ENCODE peak calls at places on chromosomes 5 and 9, in six cellular contexts. D is B cell, B is lung microvascular endothelial cell, F is G401, S is foreskin fibroblast, Y is cardiac fibroblast. O is an unnamed sample.

GRCh38 chr5:43281840-43282658 is 31.2 kb downstream of the HMGCS1 start:
- DNase-seq in S (peak), F (no peak), Y (peak), D (no peak), B (no peak), O (no peak)

GRCh38 chr5:130282044-130282443 is 377.8 kb downstream of the CHSY3 start:
- DNase-seq in D (no peak), F (no peak), Y (peak), B (no peak), S (peak), O (no peak)

GRCh38 chr5:58972301-58972700 is 389.4 kb downstream of the RAB3C start:
- DNase-seq in Y (peak), F (no peak), D (no peak), S (peak), B (no peak), O (no peak)

GRCh38 chr9:94861589-94862241 is 135.2 kb downstream of the AOPEP start:
- DNase-seq in F (no peak), D (no peak), Y (peak), B (peak), S (peak), O (no peak)

GRCh38 chr9:114086607-114087006 is 8.5 kb upstream of the AMBP start:
- DNase-seq in S (no peak), B (no peak), D (peak), Y (no peak), F (no peak), O (no peak)

GRCh38 chr5:170333161-170333909 is 35.8 kb upstream of the LCP2 start:
- DNase-seq in F (no peak), B (no peak), D (peak), Y (no peak), S (no peak), O (peak)

GRCh38 chr9:96660693-96661248 is 5.7 kb upstream of the PRXL2C start:
- DNase-seq in B (no peak), Y (no peak), S (no peak), D (no peak), F (no peak), O (no peak)

GRCh38 chr5:69335341-69335975 is 2.9 kb upstream of the CCDC125 start:
- DNase-seq in Y (no peak), B (no peak), S (peak), D (no peak), F (no peak), O (peak)

GRCh38 chr9:28801144-28801799 is 1228.0 kb upstream of the C9orf72 start:
- DNase-seq in S (peak), Y (no peak), B (no peak), F (no peak), D (no peak), O (peak)

GRCh38 chr5:93789173-93790070 is 48.0 kb upstream of the POU5F2 start:
- DNase-seq in Y (peak), D (no peak), S (peak), F (peak), B (no peak), O (peak)

GRCh38 chr9:33380390-33381094 is 21.8 kb downstream of the AQP7 start:
- DNase-seq in F (no peak), S (no peak), B (no peak), Y (no peak), D (no peak), O (no peak)

GRCh38 chr9:133943036-133943780 is 48.9 kb downstream of the VAV2 start:
- DNase-seq in S (no peak), F (no peak), D (no peak), Y (no peak), B (no peak), O (no peak)

GRCh38 chr5:62316110-62316509 is 10.1 kb downstream of the KIF2A start:
- DNase-seq in F (no peak), S (no peak), D (no peak), Y (no peak), B (no peak), O (no peak)

GRCh38 chr5:108345541-108346171 is 36.2 kb downstream of the FBXL17 start:
- DNase-seq in F (peak), B (peak), S (peak), D (no peak), Y (peak), O (peak)

GRCh38 chr5:95739857-95740256 is 8.7 kb downstream of the RHOBTB3 start:
- DNase-seq in D (no peak), Y (no peak), B (no peak), F (no peak), S (no peak), O (no peak)

GRCh38 chr5:139877129-139877597 is 81.6 kb downstream of the PSD2 start:
- DNase-seq in Y (no peak), S (no peak), B (no peak), F (no peak), D (no peak), O (peak)

GRCh38 chr5:113212244-113212920 is 222.4 kb downstream of the TSSK1B start:
- DNase-seq in B (peak), D (no peak), S (peak), Y (peak), F (no peak), O (peak)

GRCh38 chr5:96984506-96985192 is 48.8 kb downstream of the LNPEP start:
- DNase-seq in Y (peak), S (no peak), D (no peak), B (peak), F (no peak), O (peak)

GRCh38 chr9:95447660-95448420 is 68.9 kb downstream of the PTCH1 start:
- DNase-seq in F (no peak), B (no peak), D (no peak), Y (no peak), S (no peak), O (no peak)

GRCh38 chr5:40374853-40375252 is 304.9 kb upstream of the PTGER4 start:
- DNase-seq in B (peak), D (no peak), Y (no peak), S (no peak), F (no peak), O (no peak)

GRCh38 chr5:17154211-17154996 is 63.0 kb upstream of the BASP1 start:
- DNase-seq in Y (peak), B (no peak), D (no peak), F (no peak), S (peak), O (no peak)

GRCh38 chr9:37952731-37953130 is 48.8 kb upstream of the SLC25A51 start:
- DNase-seq in B (no peak), D (no peak), Y (peak), S (peak), F (no peak), O (no peak)

GRCh38 chr5:81393783-81394718 is at the start of gene ACOT12:
- DNase-seq in D (no peak), B (peak), Y (peak), F (peak), S (peak), O (peak)

O was measured in NCI-H69.